ENCODE peak calls at places on chromosomes 16 and 17, in ten cellular contexts. V is GM13977, X is foreskin fibroblast, E is LHCN-M2, G is HuH-7.5, I is heart right ventricle, J is testis, R is hepatocyte, B is Peyer's patch, N is mucosa of descending colon. S is an unnamed sample.

GRCh38 chr16:1007284-1007850 is 25.8 kb downstream of the SOX8 start:
- DNase-seq in V (no peak), X (no peak), E (no peak), G (no peak), I (no peak), J (no peak), R (no peak), B (no peak), N (no peak), S (no peak)

GRCh38 chr17:45221081-45221996 is at the start of gene FMNL1:
- DNase-seq in V (peak), X (peak), E (no peak), G (peak), I (peak), J (peak), R (no peak), B (peak), N (peak), S (peak)

GRCh38 chr17:56866076-56866475 is 32.1 kb downstream of the DGKE start:
- DNase-seq in V (no peak), X (no peak), E (no peak), G (no peak), I (no peak), J (no peak), R (no peak), B (no peak), N (no peak), S (no peak)

GRCh38 chr17:22233382-22233781 is 541.1 kb downstream of the KCNJ18 start:
- DNase-seq in V (no peak), X (no peak), E (no peak), G (no peak), I (no peak), J (no peak), R (no peak), B (no peak), N (no peak), S (no peak)

GRCh38 chr17:16381496-16381820 is 567 bp downstream of the UBB start:
- DNase-seq in V (peak), X (peak), E (no peak), G (no peak), I (no peak), J (no peak), R (no peak), B (no peak), N (no peak), S (no peak)

GRCh38 chr16:59047114-59047513 is 313.0 kb upstream of the GOT2 start:
- DNase-seq in V (no peak), X (no peak), E (no peak), G (no peak), I (no peak), J (no peak), R (no peak), B (no peak), N (no peak), S (no peak)

GRCh38 chr16:3161235-3162018 is 26.6 kb upstream of the OR1F1 start:
- DNase-seq in V (no peak), X (no peak), E (no peak), G (no peak), I (no peak), J (no peak), R (no peak), B (no peak), N (peak), S (no peak)

GRCh38 chr17:57261084-57261461 is 4.8 kb downstream of the MSI2 start:
- DNase-seq in V (no peak), X (no peak), E (no peak), G (no peak), I (no peak), J (no peak), R (no peak), B (no peak), N (no peak), S (no peak)

GRCh38 chr17:82876149-82876548 is 36.3 kb upstream of the ZNF750 start:
- DNase-seq in V (no peak), X (peak), E (peak), G (no peak), I (no peak), J (no peak), R (peak), B (no peak), N (peak), S (no peak)

GRCh38 chr17:45992175-45992574 is 6.9 kb upstream of the STH start:
- DNase-seq in V (no peak), X (no peak), E (no peak), G (no peak), I (no peak), J (no peak), R (no peak), B (no peak), N (no peak), S (no peak)